ENCODE peak calls at places on chromosomes 13 and 19, in nine cellular contexts. S is GM12878, T is GM20000, M is Peyer's patch, K is fibroblast of lung, Q is transverse colon, U is OCI-LY7, J is cardiac muscle cell, L is upper lobe of right lung. H is an unnamed sample.

GRCh38 chr19:17743874-17744273 is 7.4 kb upstream of the FCHO1 start:
- DNase-seq in K (peak; percentile 58), L (no peak), S (no peak), M (no peak), U (no peak), T (no peak), J (no peak), Q (no peak), H (peak; percentile 33)

GRCh38 chr19:54959840-54960239 is 6.3 kb upstream of the NLRP2 start:
- DNase-seq in J (no peak), M (no peak), S (no peak), Q (no peak), T (peak; percentile 49), U (peak; percentile 60), K (no peak), L (no peak), H (no peak)

GRCh38 chr13:37747071-37747612 is 122.4 kb downstream of the TRPC4 start:
- DNase-seq in K (peak; percentile 87), S (no peak), T (no peak), Q (no peak), M (no peak), U (no peak), L (no peak), J (no peak), H (peak; percentile 62)

GRCh38 chr19:10683582-10683981 is 17.7 kb upstream of the QTRT1 start:
- DNase-seq in J (no peak), Q (no peak), U (no peak), L (no peak), T (no peak), S (no peak), K (no peak), M (no peak), H (no peak)

GRCh38 chr19:4844348-4845179 is 13.1 kb upstream of the TICAM1 start:
- DNase-seq in J (no peak), L (no peak), Q (no peak), K (no peak), T (no peak), U (no peak), S (no peak), M (no peak), H (peak; percentile 98)

GRCh38 chr13:44429311-44429710 is 55.7 kb downstream of the SERP2 start:
- DNase-seq in T (no peak), U (no peak), L (no peak), J (no peak), M (no peak), K (no peak), S (no peak), Q (no peak), H (no peak)

GRCh38 chr19:4375620-4376228 is 24.6 kb downstream of the SH3GL1 start:
- DNase-seq in L (no peak), Q (peak; percentile 38), M (peak; percentile 76), J (no peak), T (peak; percentile 60), K (peak; percentile 76), U (peak; percentile 72), S (peak; percentile 90), H (peak; percentile 68)

GRCh38 chr13:109605846-109606245 is 180.5 kb downstream of the IRS2 start:
- DNase-seq in Q (no peak), S (no peak), M (no peak), J (no peak), K (no peak), T (no peak), L (no peak), U (no peak), H (no peak)

GRCh38 chr13:60484865-60485264 is 87.8 kb downstream of the TDRD3 start:
- DNase-seq in J (no peak), T (no peak), M (no peak), K (no peak), S (no peak), L (no peak), Q (no peak), U (no peak), H (no peak)

GRCh38 chr13:99614465-99614885 is 113.2 kb downstream of the TM9SF2 start:
- DNase-seq in Q (peak; percentile 25), J (no peak), M (peak; percentile 46), S (no peak), U (peak; percentile 48), L (no peak), T (peak; percentile 63), K (no peak), H (no peak)

GRCh38 chr13:99606322-99607089 is 105.2 kb downstream of the TM9SF2 start:
- DNase-seq in J (peak; percentile 91), S (no peak), U (peak; percentile 81), T (peak; percentile 96), Q (peak; percentile 93), K (peak; percentile 77), L (peak; percentile 95), M (peak; percentile 91), H (peak; percentile 83)

GRCh38 chr13:99605417-99606321 is 104.4 kb downstream of the TM9SF2 start:
- DNase-seq in M (peak; percentile 58), T (peak; percentile 69), L (peak; percentile 72), S (no peak), U (peak; percentile 63), J (peak; percentile 52), K (peak; percentile 13), Q (peak; percentile 75), H (peak; percentile 22)

GRCh38 chr13:99608345-99608744 is 107.1 kb downstream of the TM9SF2 start:
- DNase-seq in L (no peak), Q (no peak), K (no peak), J (no peak), U (no peak), T (no peak), M (no peak), S (no peak), H (no peak)

GRCh38 chr13:99610702-99611289 is 109.5 kb downstream of the TM9SF2 start:
- DNase-seq in K (no peak), U (no peak), L (no peak), M (no peak), S (no peak), T (no peak), J (no peak), Q (no peak), H (no peak)
- TF ChIP-seq CTCF in K (peak; percentile 28), U (peak; percentile 49), L (peak; percentile 6), M (no peak), S (no peak), T (no peak), J (peak; percentile 13), Q (no peak), H (no peak)

DNA sequence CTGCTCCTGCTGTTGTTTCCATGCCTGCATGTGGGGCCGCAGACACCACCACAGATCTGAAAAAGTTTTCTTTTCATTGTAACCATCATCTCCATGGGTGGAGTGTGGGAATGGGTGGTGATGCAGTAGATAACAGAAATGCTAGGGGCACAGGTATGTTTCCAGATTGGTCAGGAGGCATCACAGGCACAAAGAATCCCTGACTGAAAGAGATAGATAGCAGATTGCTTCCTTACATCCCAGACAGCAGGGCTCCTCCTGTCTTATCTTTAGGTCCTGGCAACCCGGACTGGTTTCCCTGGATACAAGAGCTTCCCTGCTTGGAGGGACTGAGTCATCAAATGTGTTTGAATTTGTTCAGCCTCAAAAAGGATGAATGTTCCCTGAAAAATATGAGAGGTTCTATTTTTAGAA is 1937.6 kb downstream of the PCDH9 start:
- DNase-seq in K (peak; percentile 87), S (no peak), Q (no peak), U (no peak), M (no peak), T (no peak), L (no peak), J (peak; percentile 18), H (peak; percentile 16)
- TF ChIP-seq CTCF in K (no peak), S (no peak), Q (no peak), U (no peak), M (no peak), T (no peak), L (no peak), J (no peak), H (no peak)

DNA sequence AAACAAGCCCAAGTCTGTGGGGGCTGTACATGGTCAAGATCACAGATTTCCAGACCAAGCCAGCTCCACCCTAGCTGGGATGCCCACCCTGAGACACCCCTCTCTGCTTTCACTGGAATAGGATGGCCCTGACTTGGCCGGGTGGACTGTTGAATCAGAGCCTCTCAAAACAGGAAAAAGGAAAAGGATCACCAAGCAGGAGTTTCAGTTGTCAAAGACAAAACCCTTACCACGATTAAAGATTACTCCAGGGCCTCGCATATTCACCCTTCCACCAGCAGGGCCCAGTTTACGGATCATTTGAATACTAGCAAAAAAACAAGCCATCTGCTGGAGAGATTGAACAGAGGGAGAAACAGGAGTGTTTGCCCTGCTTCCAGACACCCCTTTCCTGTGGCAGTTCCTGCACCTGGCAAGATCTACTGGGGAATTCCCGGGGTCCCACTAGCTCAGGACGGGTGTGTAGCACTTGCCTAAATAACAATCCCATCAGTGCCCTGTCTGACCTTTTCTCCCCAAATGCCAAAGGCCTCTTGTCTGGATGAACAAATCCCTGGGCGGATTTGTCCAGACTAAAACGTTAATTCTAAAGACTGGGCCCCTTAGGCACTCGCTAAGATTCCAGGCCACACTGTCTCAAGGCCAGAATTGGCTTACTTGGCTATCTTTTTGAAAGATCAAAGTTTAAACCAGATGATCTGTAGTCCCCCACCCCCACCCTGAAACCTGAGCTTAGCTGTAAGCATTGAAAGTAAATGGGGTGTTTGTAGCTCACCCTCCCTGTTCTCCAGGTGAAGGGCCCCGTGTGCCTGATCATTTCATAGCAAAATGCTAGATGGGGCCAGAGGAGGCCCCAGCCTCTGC is 38.4 kb downstream of the ACTN4 start:
- DNase-seq in J (peak; percentile 52), L (no peak), S (no peak), Q (no peak), U (no peak), T (no peak), K (peak; percentile 69), M (no peak), H (peak; percentile 53)
- TF ChIP-seq CTCF in J (peak; percentile 71), L (peak; percentile 43), S (peak; percentile 52), Q (peak; percentile 52), U (peak; percentile 23), T (no peak), K (peak; percentile 61), M (peak; percentile 42), H (peak; percentile 58)

GRCh38 chr19:32233091-32233490 is 112.3 kb upstream of the ZNF507 start:
- DNase-seq in Q (no peak), M (no peak), J (no peak), S (no peak), K (no peak), U (no peak), T (no peak), L (peak; percentile 52), H (no peak)

GRCh38 chr19:32231691-32232090 is 113.7 kb upstream of the ZNF507 start:
- DNase-seq in U (no peak), J (no peak), Q (no peak), L (no peak), S (no peak), M (no peak), K (no peak), T (no peak), H (no peak)

GRCh38 chr19:32232449-32232848 is 113.0 kb upstream of the ZNF507 start:
- DNase-seq in M (no peak), T (no peak), K (no peak), U (no peak), L (no peak), J (no peak), Q (no peak), S (no peak), H (no peak)

GRCh38 chr19:32234663-32235217 is 110.7 kb upstream of the ZNF507 start:
- DNase-seq in U (no peak), Q (no peak), K (no peak), T (no peak), S (no peak), M (no peak), L (no peak), J (no peak), H (no peak)

DNA sequence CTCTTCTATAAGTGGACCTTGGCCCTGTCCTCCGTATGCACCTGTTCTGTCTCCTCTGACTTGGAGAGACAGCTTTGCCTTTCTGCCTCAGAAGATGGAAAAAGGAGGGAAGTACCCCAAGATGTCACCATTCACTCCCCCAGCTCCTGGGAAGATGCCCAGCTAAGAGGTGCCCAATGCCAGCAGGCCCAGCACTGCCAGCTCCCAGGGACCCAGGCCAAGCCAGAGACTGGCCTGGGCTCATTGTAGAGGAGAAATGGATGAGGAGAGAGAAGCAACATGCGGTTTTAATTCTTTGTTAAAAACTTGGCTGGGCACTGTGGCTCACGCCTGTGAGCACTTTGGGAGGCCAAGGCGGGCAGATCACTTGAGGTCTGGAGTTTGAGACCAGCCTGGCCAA is 111.5 kb upstream of the ZNF507 start:
- DNase-seq in T (no peak), L (peak; percentile 49), M (no peak), S (no peak), J (no peak), K (no peak), U (no peak), Q (no peak), H (no peak)
- TF ChIP-seq CTCF in T (no peak), L (no peak), M (no peak), S (no peak), J (no peak), K (no peak), U (no peak), Q (no peak), H (no peak)

H was measured in AG10803.